ENCODE peak calls at places on chromosome 20, in nine cellular contexts. Z, D, Q, P, K, B, F, U and R are unnamed samples.

GRCh38 chr20:14817121-14817520 is 479.7 kb upstream of the FLRT3 start:
- DNase-seq in Z (no peak), Q (no peak), P (no peak), K (no peak), D (no peak), F (no peak), B (peak; percentile 51), U (no peak), R (no peak)

GRCh38 chr20:42531675-42531985 is 658.1 kb downstream of the PTPRT start:
- DNase-seq in P (no peak), Q (no peak), B (no peak), F (no peak), K (no peak), U (no peak), Z (no peak), D (no peak), R (no peak)

GRCh38 chr20:18657575-18657974 is 69.7 kb downstream of the DTD1 start:
- DNase-seq in Z (peak; percentile 63), K (no peak), B (no peak), P (peak; percentile 79), F (peak; percentile 91), D (no peak), U (no peak), Q (no peak), R (no peak)

GRCh38 chr20:3929713-3930060 is 40.5 kb downstream of the PANK2 start:
- DNase-seq in B (no peak), Z (no peak), U (no peak), Q (no peak), K (no peak), D (no peak), F (peak; percentile 53), P (no peak), R (no peak)

GRCh38 chr20:33673115-33673410 is 1.2 kb downstream of the NECAB3 start:
- DNase-seq in F (no peak), Q (no peak), Z (no peak), B (no peak), P (no peak), U (no peak), K (no peak), D (no peak), R (no peak)

GRCh38 chr20:366042-366718 is 14.4 kb upstream of the TRIB3 start:
- DNase-seq in Z (no peak), F (no peak), B (no peak), Q (no peak), P (no peak), D (no peak), K (peak; percentile 53), U (peak; percentile 86), R (no peak)

GRCh38 chr20:44861547-44862006 is 23.9 kb upstream of the YWHAB start:
- DNase-seq in U (peak; percentile 45), F (peak; percentile 93), P (peak; percentile 16), Q (no peak), Z (peak; percentile 53), D (peak; percentile 64), B (no peak), K (no peak), R (peak; percentile 30)

GRCh38 chr20:44664127-44664526 is 12.6 kb upstream of the ADA start:
- DNase-seq in K (no peak), Q (no peak), D (no peak), P (no peak), B (no peak), Z (no peak), F (no peak), U (no peak), R (no peak)

GRCh38 chr20:5222919-5223634 is 93.7 kb downstream of the PROKR2 start:
- DNase-seq in Q (no peak), Z (peak; percentile 53), F (peak; percentile 77), D (peak; percentile 63), U (peak; percentile 83), K (peak; percentile 35), B (peak; percentile 70), P (peak; percentile 51), R (no peak)

GRCh38 chr20:8210749-8211148 is 78.7 kb downstream of the PLCB1 start:
- DNase-seq in Z (no peak), K (no peak), Q (no peak), D (no peak), B (no peak), U (no peak), P (no peak), F (no peak), R (no peak)

GRCh38 chr20:1876217-1876921 is 18.8 kb upstream of the SIRPA start:
- DNase-seq in Q (no peak), B (peak; percentile 10), U (peak; percentile 55), K (peak; percentile 54), D (no peak), Z (no peak), F (no peak), P (no peak), R (no peak)

GRCh38 chr20:39070484-39071231 is 108.5 kb downstream of the DHX35 start:
- DNase-seq in B (no peak), P (peak; percentile 49), D (peak; percentile 84), F (peak; percentile 51), U (peak; percentile 32), Q (no peak), Z (peak; percentile 60), K (no peak), R (no peak)

GRCh38 chr20:9838378-9839295 is at the start of gene PAK5:
- DNase-seq in B (peak; percentile 92), D (no peak), P (peak; percentile 18), Q (peak; percentile 81), Z (peak; percentile 48), U (no peak), K (peak; percentile 75), F (peak; percentile 0), R (no peak)

GRCh38 chr20:31922588-31922987 is 29.3 kb downstream of the PDRG1 start:
- DNase-seq in K (no peak), U (no peak), Z (no peak), D (no peak), B (no peak), Q (no peak), P (no peak), F (no peak), R (no peak)

GRCh38 chr20:59046862-59047261 is 4.3 kb upstream of the PRELID3B start:
- DNase-seq in P (no peak), K (no peak), Q (no peak), U (no peak), D (no peak), F (no peak), B (no peak), Z (no peak), R (no peak)

GRCh38 chr20:59047938-59048680 is 5.5 kb upstream of the PRELID3B start:
- DNase-seq in D (no peak), P (peak; percentile 18), U (peak; percentile 96), K (no peak), Z (peak; percentile 38), Q (no peak), F (peak; percentile 25), B (no peak), R (no peak)

GRCh38 chr20:59048681-59049030 is 6.1 kb upstream of the PRELID3B start:
- DNase-seq in K (no peak), B (no peak), U (no peak), F (no peak), Z (no peak), P (no peak), Q (no peak), D (no peak), R (no peak)

GRCh38 chr20:59051666-59052065 is 9.1 kb upstream of the PRELID3B start:
- DNase-seq in U (no peak), D (no peak), B (no peak), Q (no peak), F (no peak), Z (no peak), K (no peak), P (no peak), R (no peak)

DNA sequence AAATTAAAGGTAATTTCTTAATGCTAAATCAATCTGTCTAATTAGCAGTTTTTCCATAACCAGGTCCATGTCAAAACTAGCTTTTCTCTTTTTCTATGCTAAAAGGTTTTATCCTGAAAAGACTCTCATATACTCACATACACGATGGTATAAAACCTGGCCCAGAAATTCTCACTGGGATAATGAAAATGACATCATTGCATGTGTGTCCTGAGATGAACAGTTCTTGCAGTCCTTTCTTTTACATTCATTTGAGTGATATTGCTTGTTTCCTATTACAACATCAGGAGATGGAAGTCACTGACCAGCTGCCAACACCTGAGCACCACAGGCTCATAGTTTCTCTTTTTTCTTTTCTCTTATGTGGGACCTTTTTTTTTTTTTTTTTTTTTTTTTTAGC is 7.9 kb upstream of the PRELID3B start:
- DNase-seq in Q (no peak), B (no peak), F (no peak), P (no peak), D (no peak), U (no peak), K (no peak), Z (no peak), R (no peak)
- TF ChIP-seq CTCF in Q (no peak), B (no peak), F (no peak), P (no peak), D (no peak), U (no peak), K (no peak), Z (no peak), R (no peak)

DNA sequence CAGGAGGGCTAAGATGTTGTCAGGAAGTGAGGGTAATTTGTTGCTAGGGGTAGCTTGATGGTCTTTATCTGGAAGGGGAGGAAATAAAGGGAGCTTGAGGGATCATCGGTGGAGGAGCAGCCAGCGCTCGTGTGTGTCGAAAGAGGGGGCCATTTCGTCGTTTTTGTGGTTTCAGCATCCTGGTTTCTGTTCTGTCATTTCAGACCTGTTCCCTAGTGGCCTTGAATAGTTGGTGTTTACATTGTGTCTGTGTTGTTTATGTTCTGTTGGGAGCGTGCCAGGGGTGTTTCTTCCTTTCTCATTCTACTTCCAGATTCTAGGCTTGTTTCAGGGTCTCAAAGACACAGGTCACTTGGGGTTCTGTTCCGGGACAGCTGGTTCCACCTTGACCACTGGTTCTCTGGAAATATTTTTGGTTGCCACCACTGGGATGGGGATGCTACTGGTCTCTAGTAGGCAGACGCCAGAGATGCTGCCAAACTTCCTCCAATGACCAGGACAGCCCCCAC is 113.9 kb upstream of the NAA20 start:
- DNase-seq in F (no peak), U (no peak), K (no peak), D (no peak), Q (no peak), Z (peak; percentile 30), B (peak; percentile 22), P (peak; percentile 43), R (no peak)
- TF ChIP-seq CTCF in F (no peak), U (no peak), K (no peak), D (no peak), Q (no peak), Z (peak; percentile 30), B (peak; percentile 50), P (peak; percentile 46), R (no peak)

DNA sequence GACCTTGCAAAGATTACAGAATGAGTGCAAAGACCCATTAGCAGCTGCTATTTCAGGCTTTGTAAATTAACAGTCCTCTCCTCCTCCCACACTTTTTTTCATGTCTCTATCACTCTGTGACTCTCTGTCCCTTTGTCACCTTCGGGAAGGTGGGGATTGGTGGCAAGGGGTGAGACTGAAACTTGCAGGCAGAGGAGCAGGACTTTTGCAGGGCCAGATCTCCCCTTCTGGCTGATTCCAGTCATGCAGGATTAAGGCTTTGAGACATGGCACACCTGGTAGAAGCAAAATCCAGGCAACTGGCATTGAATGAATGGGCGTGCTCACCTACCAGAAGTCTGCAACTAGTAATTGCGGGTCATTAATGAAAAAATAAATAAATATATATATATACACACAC is 222.7 kb downstream of the TSHZ2 start:
- DNase-seq in D (no peak), P (no peak), K (no peak), F (no peak), Q (no peak), Z (no peak), B (no peak), U (no peak), R (no peak)
- TF ChIP-seq CTCF in D (no peak), P (no peak), K (no peak), F (no peak), Q (no peak), Z (no peak), B (peak; percentile 23), U (no peak), R (no peak)

GRCh38 chr20:48012401-48012974 is 227.2 kb upstream of the SULF2 start:
- DNase-seq in D (peak; percentile 82), P (peak; percentile 85), U (peak; percentile 98), F (peak; percentile 65), B (peak; percentile 64), Q (no peak), K (peak; percentile 54), Z (peak; percentile 37), R (peak; percentile 15)
- TF ChIP-seq CTCF in D (no peak), P (peak; percentile 41), U (peak; percentile 84), F (peak; percentile 9), B (peak; percentile 65), Q (no peak), K (no peak), Z (no peak), R (no peak)